ENCODE peak calls at places on chromosomes 7 and 10, in eight cellular contexts. W, O, H, M, C, P, T and Z are unnamed samples.

GRCh38 chr7:99036531-99037175 is 107.3 kb downstream of the SMURF1 start:
- DNase-seq in W (peak; percentile 20), O (no peak), H (no peak), M (peak; percentile 88), C (peak; percentile 19), P (peak; percentile 73), T (peak; percentile 44), Z (peak; percentile 63)

GRCh38 chr10:129525408-129525807 is 58.4 kb downstream of the MGMT start:
- DNase-seq in W (peak; percentile 15), O (no peak), H (peak; percentile 9), M (peak; percentile 60), C (no peak), P (no peak), T (peak; percentile 76), Z (no peak)

GRCh38 chr7:5599543-5600200 is 176.0 kb upstream of the TNRC18 start:
- DNase-seq in W (no peak), O (no peak), H (no peak), M (no peak), C (no peak), P (no peak), T (no peak), Z (no peak)

GRCh38 chr10:130990536-130990935 is 321.0 kb downstream of the TCERG1L start:
- DNase-seq in W (no peak), O (no peak), H (no peak), M (no peak), C (no peak), P (no peak), T (no peak), Z (no peak)

GRCh38 chr7:17802056-17802455 is 138.2 kb downstream of the SNX13 start:
- DNase-seq in W (peak; percentile 42), O (no peak), H (no peak), M (no peak), C (no peak), P (no peak), T (peak; percentile 22), Z (peak; percentile 1)

GRCh38 chr7:130139193-130139950 is 65.8 kb downstream of the TMEM209 start:
- DNase-seq in W (no peak), O (no peak), H (no peak), M (no peak), C (no peak), P (no peak), T (no peak), Z (no peak)

GRCh38 chr10:50385610-50386009 is 134.3 kb upstream of the ASAH2 start:
- DNase-seq in W (no peak), O (no peak), H (no peak), M (no peak), C (no peak), P (no peak), T (peak; percentile 55), Z (no peak)

GRCh38 chr7:135784013-135784412 is 35.4 kb upstream of the FAM180A start:
- DNase-seq in W (no peak), O (no peak), H (no peak), M (no peak), C (no peak), P (no peak), T (peak; percentile 12), Z (no peak)

GRCh38 chr7:151460474-151460855 is 20.5 kb upstream of the CRYGN start:
- DNase-seq in W (no peak), O (no peak), H (no peak), M (no peak), C (no peak), P (no peak), T (no peak), Z (no peak)

GRCh38 chr10:114714281-114714741 is 56.2 kb upstream of the ABLIM1 start:
- DNase-seq in W (peak; percentile 79), O (no peak), H (peak; percentile 78), M (peak; percentile 77), C (peak; percentile 94), P (no peak), T (peak; percentile 75), Z (peak; percentile 78)

GRCh38 chr10:133161486-133162051 is 1.6 kb downstream of the KNDC1 start:
- DNase-seq in W (no peak), O (no peak), H (no peak), M (no peak), C (peak; percentile 4), P (peak; percentile 23), T (no peak), Z (no peak)

GRCh38 chr10:35843524-35844171 is 201.6 kb upstream of the FZD8 start:
- DNase-seq in W (no peak), O (no peak), H (no peak), M (no peak), C (no peak), P (peak; percentile 21), T (peak; percentile 3), Z (no peak)

GRCh38 chr10:15369642-15370211 is 1.4 kb downstream of the FAM171A1 start:
- DNase-seq in W (no peak), O (no peak), H (no peak), M (peak; percentile 8), C (no peak), P (peak; percentile 40), T (no peak), Z (peak; percentile 18)

GRCh38 chr7:3725660-3726059 is 424.6 kb downstream of the SDK1 start:
- DNase-seq in W (no peak), O (no peak), H (no peak), M (no peak), C (no peak), P (no peak), T (no peak), Z (no peak)

GRCh38 chr7:923108-924041 is 31.1 kb downstream of the ADAP1 start:
- DNase-seq in W (no peak), O (no peak), H (no peak), M (no peak), C (peak; percentile 79), P (no peak), T (peak; percentile 36), Z (peak; percentile 81)

GRCh38 chr10:124213471-124213870 is 120.1 kb upstream of the CHST15 start:
- DNase-seq in W (peak; percentile 65), O (no peak), H (no peak), M (no peak), C (peak; percentile 19), P (no peak), T (no peak), Z (no peak)

GRCh38 chr7:27751888-27752660 is 12.1 kb downstream of the TAX1BP1 start:
- DNase-seq in W (no peak), O (no peak), H (no peak), M (no peak), C (no peak), P (no peak), T (no peak), Z (no peak)

GRCh38 chr7:28069788-28070187 is 110.8 kb downstream of the JAZF1 start:
- DNase-seq in W (no peak), O (no peak), H (no peak), M (no peak), C (no peak), P (no peak), T (peak; percentile 84), Z (no peak)

GRCh38 chr7:47340490-47340889 is 241.4 kb downstream of the TNS3 start:
- DNase-seq in W (no peak), O (no peak), H (no peak), M (no peak), C (no peak), P (no peak), T (no peak), Z (no peak)

GRCh38 chr7:97019710-97020109 is 4.9 kb downstream of the DLX5 start:
- DNase-seq in W (no peak), O (no peak), H (no peak), M (no peak), C (no peak), P (no peak), T (no peak), Z (no peak)

GRCh38 chr10:113469796-113470195 is 83.1 kb upstream of the HABP2 start:
- DNase-seq in W (no peak), O (no peak), H (no peak), M (no peak), C (no peak), P (no peak), T (no peak), Z (no peak)

GRCh38 chr7:44318296-44318695 is 7.1 kb downstream of the CAMK2B start:
- DNase-seq in W (no peak), O (no peak), H (no peak), M (no peak), C (no peak), P (no peak), T (no peak), Z (no peak)

GRCh38 chr7:18509491-18509890 is 13.9 kb downstream of the HDAC9 start:
- DNase-seq in W (peak; percentile 58), O (no peak), H (no peak), M (peak; percentile 53), C (no peak), P (no peak), T (no peak), Z (no peak)

GRCh38 chr7:155710530-155710929 is 66.1 kb downstream of the RBM33 start:
- DNase-seq in W (no peak), O (no peak), H (no peak), M (no peak), C (no peak), P (no peak), T (no peak), Z (no peak)

GRCh38 chr7:15720849-15721471 is 34.5 kb upstream of the MEOX2 start:
- DNase-seq in W (peak; percentile 13), O (no peak), H (peak; percentile 43), M (peak; percentile 56), C (peak; percentile 70), P (peak; percentile 25), T (peak; percentile 78), Z (peak; percentile 48)

GRCh38 chr10:31602541-31603244 is 283.7 kb downstream of the ZEB1 start:
- DNase-seq in W (peak; percentile 45), O (peak; percentile 82), H (peak; percentile 48), M (peak; percentile 4), C (no peak), P (peak; percentile 83), T (peak; percentile 77), Z (peak; percentile 36)

GRCh38 chr7:16801111-16801542 is 3.7 kb downstream of the AGR2 start:
- DNase-seq in W (peak; percentile 90), O (no peak), H (peak; percentile 41), M (peak; percentile 72), C (peak; percentile 94), P (peak; percentile 60), T (peak; percentile 71), Z (peak; percentile 74)